ENCODE peak calls at places on chromosomes 12 and 14, in seven cellular contexts. One of them, this sample, is unnamed.

GRCh38 chr14:50533314-50533705 is 941 bp upstream of the MAP4K5 start:
- ATAC-seq in CD4-positive, CD25-positive, alpha-beta regulatory T cell: no peak
- ATAC-seq in activated CD8-positive, alpha-beta memory T cell treated with anti-CD3 and anti-CD28 coated beads, Interleukin-2, amount 10 ng/mL, durations not matched to agents 7 days and 5 days: no peak
- ATAC-seq in activated T-cell treated with anti-CD3 and anti-CD28 coated beads, Interleukin-2, amount 50 U/mL, for 72 hours: no peak
- ATAC-seq in natural killer cell: no peak
- ATAC-seq in esophagus mucosa: no peak
- ATAC-seq in right lobe of liver: no peak
- ATAC-seq in this sample: no peak

GRCh38 chr14:102140750-102141145 is 1.1 kb downstream of the WDR20 start:
- ATAC-seq in CD4-positive, CD25-positive, alpha-beta regulatory T cell: no peak
- ATAC-seq in activated CD8-positive, alpha-beta memory T cell treated with anti-CD3 and anti-CD28 coated beads, Interleukin-2, amount 10 ng/mL, durations not matched to agents 7 days and 5 days: no peak
- ATAC-seq in activated T-cell treated with anti-CD3 and anti-CD28 coated beads, Interleukin-2, amount 50 U/mL, for 72 hours: no peak
- ATAC-seq in natural killer cell: no peak
- ATAC-seq in esophagus mucosa: peak
- ATAC-seq in right lobe of liver: no peak
- ATAC-seq in this sample: no peak

GRCh38 chr12:6114476-6114870 is 10.0 kb downstream of the VWF start:
- ATAC-seq in CD4-positive, CD25-positive, alpha-beta regulatory T cell: no peak
- ATAC-seq in activated CD8-positive, alpha-beta memory T cell treated with anti-CD3 and anti-CD28 coated beads, Interleukin-2, amount 10 ng/mL, durations not matched to agents 7 days and 5 days: no peak
- ATAC-seq in activated T-cell treated with anti-CD3 and anti-CD28 coated beads, Interleukin-2, amount 50 U/mL, for 72 hours: no peak
- ATAC-seq in natural killer cell: no peak
- ATAC-seq in esophagus mucosa: no peak
- ATAC-seq in right lobe of liver: no peak
- ATAC-seq in this sample: no peak

GRCh38 chr12:53355121-53355520 is 19.0 kb upstream of the SP7 start:
- ATAC-seq in CD4-positive, CD25-positive, alpha-beta regulatory T cell: no peak
- ATAC-seq in activated CD8-positive, alpha-beta memory T cell treated with anti-CD3 and anti-CD28 coated beads, Interleukin-2, amount 10 ng/mL, durations not matched to agents 7 days and 5 days: no peak
- ATAC-seq in activated T-cell treated with anti-CD3 and anti-CD28 coated beads, Interleukin-2, amount 50 U/mL, for 72 hours: no peak
- ATAC-seq in natural killer cell: no peak
- ATAC-seq in esophagus mucosa: no peak
- ATAC-seq in right lobe of liver: no peak
- ATAC-seq in this sample: no peak

GRCh38 chr12:76719171-76719631 is 44.7 kb upstream of the ZDHHC17 start:
- ATAC-seq in CD4-positive, CD25-positive, alpha-beta regulatory T cell: no peak
- ATAC-seq in activated CD8-positive, alpha-beta memory T cell treated with anti-CD3 and anti-CD28 coated beads, Interleukin-2, amount 10 ng/mL, durations not matched to agents 7 days and 5 days: no peak
- ATAC-seq in activated T-cell treated with anti-CD3 and anti-CD28 coated beads, Interleukin-2, amount 50 U/mL, for 72 hours: no peak
- ATAC-seq in natural killer cell: no peak
- ATAC-seq in esophagus mucosa: no peak
- ATAC-seq in right lobe of liver: no peak
- ATAC-seq in this sample: no peak

GRCh38 chr14:103552011-103552797 is 10.3 kb downstream of the BAG5 start:
- ATAC-seq in CD4-positive, CD25-positive, alpha-beta regulatory T cell: no peak
- ATAC-seq in activated CD8-positive, alpha-beta memory T cell treated with anti-CD3 and anti-CD28 coated beads, Interleukin-2, amount 10 ng/mL, durations not matched to agents 7 days and 5 days: no peak
- ATAC-seq in activated T-cell treated with anti-CD3 and anti-CD28 coated beads, Interleukin-2, amount 50 U/mL, for 72 hours: no peak
- ATAC-seq in natural killer cell: no peak
- ATAC-seq in esophagus mucosa: no peak
- ATAC-seq in right lobe of liver: no peak
- ATAC-seq in this sample: peak

GRCh38 chr14:68367444-68368014 is 425.3 kb downstream of the ZFP36L1 start:
- ATAC-seq in CD4-positive, CD25-positive, alpha-beta regulatory T cell: no peak
- ATAC-seq in activated CD8-positive, alpha-beta memory T cell treated with anti-CD3 and anti-CD28 coated beads, Interleukin-2, amount 10 ng/mL, durations not matched to agents 7 days and 5 days: no peak
- ATAC-seq in activated T-cell treated with anti-CD3 and anti-CD28 coated beads, Interleukin-2, amount 50 U/mL, for 72 hours: no peak
- ATAC-seq in natural killer cell: no peak
- ATAC-seq in esophagus mucosa: no peak
- ATAC-seq in right lobe of liver: no peak
- ATAC-seq in this sample: no peak

GRCh38 chr12:113413488-113413939 is 8.7 kb upstream of the SDSL start:
- ATAC-seq in CD4-positive, CD25-positive, alpha-beta regulatory T cell: no peak
- ATAC-seq in activated CD8-positive, alpha-beta memory T cell treated with anti-CD3 and anti-CD28 coated beads, Interleukin-2, amount 10 ng/mL, durations not matched to agents 7 days and 5 days: no peak
- ATAC-seq in activated T-cell treated with anti-CD3 and anti-CD28 coated beads, Interleukin-2, amount 50 U/mL, for 72 hours: no peak
- ATAC-seq in natural killer cell: no peak
- ATAC-seq in esophagus mucosa: peak
- ATAC-seq in right lobe of liver: peak
- ATAC-seq in this sample: no peak

GRCh38 chr12:114638790-114639435 is 45.1 kb downstream of the TBX3 start:
- ATAC-seq in CD4-positive, CD25-positive, alpha-beta regulatory T cell: no peak
- ATAC-seq in activated CD8-positive, alpha-beta memory T cell treated with anti-CD3 and anti-CD28 coated beads, Interleukin-2, amount 10 ng/mL, durations not matched to agents 7 days and 5 days: no peak
- ATAC-seq in activated T-cell treated with anti-CD3 and anti-CD28 coated beads, Interleukin-2, amount 50 U/mL, for 72 hours: no peak
- ATAC-seq in natural killer cell: no peak
- ATAC-seq in esophagus mucosa: no peak
- ATAC-seq in right lobe of liver: no peak
- ATAC-seq in this sample: no peak

This sample was measured in gastroesophageal sphincter.